ENCODE peak calls at places on chromosomes 13 and 19, in five cellular contexts. J is activated naive CD8-positive, alpha-beta T cell treated with anti-CD3 and anti-CD28 coated beads, Interleukin-2, amount 50 U/mL, for 24 hours; M is AG09309; T is HuH-7.5; F is GM06990. H is an unnamed sample.
A peak's percentile ranks its signal among the peaks of the same experiment; 100 is the strongest.

GRCh38 chr13:113598481-113598880 is 13.9 kb downstream of the TFDP1 start:
- DNase-seq in M (no peak), T (no peak), F (no peak), J (no peak), H (no peak)

GRCh38 chr13:66859078-66859477 is 371.1 kb downstream of the PCDH9 start:
- DNase-seq in T (no peak), F (no peak), M (no peak), J (no peak), H (no peak)

GRCh38 chr13:30159446-30159839 is 147.9 kb downstream of the KATNAL1 start:
- DNase-seq in M (peak; percentile 54), J (peak; percentile 61), T (no peak), F (no peak), H (no peak)

GRCh38 chr19:50357178-50358100 is 8.0 kb downstream of the NAPSA start:
- DNase-seq in J (peak; percentile 85), M (no peak), F (peak; percentile 92), T (no peak), H (peak; percentile 46)

GRCh38 chr19:13964776-13965175 is 12.5 kb downstream of the DCAF15 start:
- DNase-seq in J (no peak), T (no peak), M (peak; percentile 3), F (no peak), H (no peak)

GRCh38 chr19:35757231-35757748 is 461 bp upstream of the HSPB6 start:
- DNase-seq in M (peak; percentile 57), J (peak; percentile 53), F (no peak), T (peak; percentile 51), H (no peak)

GRCh38 chr19:8458380-8458779 is 13.6 kb downstream of the HNRNPM start:
- DNase-seq in T (no peak), F (no peak), J (no peak), M (no peak), H (no peak)

GRCh38 chr13:60662595-60662994 is 265.6 kb downstream of the TDRD3 start:
- DNase-seq in J (no peak), M (no peak), T (no peak), F (no peak), H (no peak)

GRCh38 chr19:7349961-7350711 is 1.4 kb downstream of the ARHGEF18 start:
- DNase-seq in M (no peak), T (no peak), F (peak; percentile 75), J (peak; percentile 46), H (no peak)

GRCh38 chr13:28392428-28392827 is 102.5 kb downstream of the FLT1 start:
- DNase-seq in J (no peak), F (no peak), M (no peak), T (no peak), H (no peak)

GRCh38 chr13:75418997-75419396 is 63.0 kb downstream of the TBC1D4 start:
- DNase-seq in F (no peak), J (no peak), M (peak; percentile 14), T (no peak), H (no peak)

GRCh38 chr13:109748677-109749076 is 37.7 kb downstream of the IRS2 start:
- DNase-seq in M (no peak), T (no peak), F (no peak), J (no peak), H (no peak)

H was measured in GM12878.